ENCODE peak calls at places on chromosomes 5 and 9, in nine cellular contexts. One of them, this sample, is unnamed.
A peak's percentile ranks its signal among the peaks of the same experiment; 100 is the strongest.

GRCh38 chr5:6266671-6267197 is 111.6 kb downstream of the MED10 start:
- DNase-seq in brain microvascular endothelial cell: no peak
- DNase-seq in psoas muscle: no peak
- DNase-seq in upper lobe of right lung: no peak
- DNase-seq in colonic mucosa: no peak
- DNase-seq in HCT116: no peak
- DNase-seq in cardiac muscle cell: no peak
- DNase-seq in tibial artery: no peak
- DNase-seq in tibial nerve: no peak
- DNase-seq in this sample: no peak

GRCh38 chr9:133876836-133877235 is 115.3 kb downstream of the VAV2 start:
- DNase-seq in psoas muscle: no peak
- DNase-seq in upper lobe of right lung: no peak
- DNase-seq in tibial artery: no peak
- DNase-seq in brain microvascular endothelial cell: no peak
- DNase-seq in tibial nerve: no peak
- DNase-seq in HCT116: no peak
- DNase-seq in cardiac muscle cell: no peak
- DNase-seq in colonic mucosa: no peak
- DNase-seq in this sample: no peak

GRCh38 chr9:98808879-98809278 is 1.4 kb downstream of the GALNT12 start:
- DNase-seq in colonic mucosa: peak; percentile 37
- DNase-seq in brain microvascular endothelial cell: no peak
- DNase-seq in HCT116: no peak
- DNase-seq in upper lobe of right lung: no peak
- DNase-seq in tibial artery: no peak
- DNase-seq in psoas muscle: no peak
- DNase-seq in cardiac muscle cell: no peak
- DNase-seq in tibial nerve: no peak
- DNase-seq in this sample: no peak

GRCh38 chr9:132846109-132846917 is 31.8 kb downstream of the AK8 start:
- DNase-seq in cardiac muscle cell: no peak
- DNase-seq in brain microvascular endothelial cell: no peak
- DNase-seq in tibial nerve: no peak
- DNase-seq in HCT116: no peak
- DNase-seq in psoas muscle: peak; percentile 36
- DNase-seq in colonic mucosa: no peak
- DNase-seq in upper lobe of right lung: no peak
- DNase-seq in tibial artery: no peak
- DNase-seq in this sample: no peak

GRCh38 chr5:124628721-124629596 is 117.5 kb downstream of the ZNF608 start:
- DNase-seq in cardiac muscle cell: peak; percentile 63
- DNase-seq in tibial nerve: peak; percentile 29
- DNase-seq in colonic mucosa: no peak
- DNase-seq in brain microvascular endothelial cell: peak; percentile 97
- DNase-seq in HCT116: peak; percentile 89
- DNase-seq in psoas muscle: peak; percentile 65
- DNase-seq in upper lobe of right lung: no peak
- DNase-seq in tibial artery: peak; percentile 72
- DNase-seq in this sample: peak; percentile 86

GRCh38 chr5:96781031-96781733 is 26.6 kb downstream of the ERAP1 start:
- DNase-seq in upper lobe of right lung: no peak
- DNase-seq in HCT116: peak; percentile 38
- DNase-seq in colonic mucosa: no peak
- DNase-seq in tibial artery: no peak
- DNase-seq in tibial nerve: no peak
- DNase-seq in psoas muscle: no peak
- DNase-seq in cardiac muscle cell: no peak
- DNase-seq in brain microvascular endothelial cell: peak; percentile 18
- DNase-seq in this sample: peak; percentile 27

GRCh38 chr5:158569534-158569933 is 530.2 kb downstream of the EBF1 start:
- DNase-seq in tibial nerve: no peak
- DNase-seq in brain microvascular endothelial cell: no peak
- DNase-seq in colonic mucosa: no peak
- DNase-seq in psoas muscle: no peak
- DNase-seq in tibial artery: no peak
- DNase-seq in cardiac muscle cell: no peak
- DNase-seq in upper lobe of right lung: no peak
- DNase-seq in HCT116: no peak
- DNase-seq in this sample: no peak

GRCh38 chr5:39399135-39400036 is 25.4 kb downstream of the DAB2 start:
- DNase-seq in brain microvascular endothelial cell: peak; percentile 92
- DNase-seq in tibial artery: no peak
- DNase-seq in upper lobe of right lung: no peak
- DNase-seq in HCT116: peak; percentile 32
- DNase-seq in psoas muscle: no peak
- DNase-seq in colonic mucosa: no peak
- DNase-seq in cardiac muscle cell: no peak
- DNase-seq in tibial nerve: no peak
- DNase-seq in this sample: peak; percentile 96

GRCh38 chr9:38026021-38026809 is 42.8 kb downstream of the SHB start:
- DNase-seq in HCT116: no peak
- DNase-seq in tibial artery: peak; percentile 79
- DNase-seq in brain microvascular endothelial cell: peak; percentile 95
- DNase-seq in tibial nerve: no peak
- DNase-seq in cardiac muscle cell: no peak
- DNase-seq in upper lobe of right lung: no peak
- DNase-seq in psoas muscle: peak; percentile 58
- DNase-seq in colonic mucosa: no peak
- DNase-seq in this sample: peak; percentile 87

GRCh38 chr5:34695275-34696032 is 39.3 kb downstream of the RAI14 start:
- DNase-seq in upper lobe of right lung: no peak
- DNase-seq in tibial nerve: no peak
- DNase-seq in psoas muscle: no peak
- DNase-seq in tibial artery: no peak
- DNase-seq in HCT116: no peak
- DNase-seq in brain microvascular endothelial cell: no peak
- DNase-seq in colonic mucosa: no peak
- DNase-seq in cardiac muscle cell: no peak
- DNase-seq in this sample: no peak

GRCh38 chr9:111914749-111915424 is 18.3 kb downstream of the UGCG start:
- DNase-seq in tibial artery: no peak
- DNase-seq in brain microvascular endothelial cell: no peak
- DNase-seq in colonic mucosa: no peak
- DNase-seq in HCT116: no peak
- DNase-seq in tibial nerve: no peak
- DNase-seq in psoas muscle: no peak
- DNase-seq in cardiac muscle cell: peak; percentile 54
- DNase-seq in upper lobe of right lung: no peak
- DNase-seq in this sample: no peak

GRCh38 chr5:159083532-159083931 is 16.2 kb downstream of the EBF1 start:
- DNase-seq in brain microvascular endothelial cell: no peak
- DNase-seq in psoas muscle: no peak
- DNase-seq in upper lobe of right lung: no peak
- DNase-seq in tibial artery: no peak
- DNase-seq in colonic mucosa: no peak
- DNase-seq in HCT116: no peak
- DNase-seq in tibial nerve: no peak
- DNase-seq in cardiac muscle cell: no peak
- DNase-seq in this sample: no peak

GRCh38 chr5:170660531-170660930 is 123.0 kb upstream of the GABRP start:
- DNase-seq in HCT116: no peak
- DNase-seq in brain microvascular endothelial cell: no peak
- DNase-seq in tibial artery: no peak
- DNase-seq in psoas muscle: no peak
- DNase-seq in upper lobe of right lung: no peak
- DNase-seq in colonic mucosa: no peak
- DNase-seq in cardiac muscle cell: no peak
- DNase-seq in tibial nerve: no peak
- DNase-seq in this sample: no peak

GRCh38 chr9:86741311-86742215 is 205.7 kb downstream of the GAS1 start:
- DNase-seq in cardiac muscle cell: peak; percentile 82
- DNase-seq in psoas muscle: no peak
- DNase-seq in HCT116: peak; percentile 87
- DNase-seq in tibial nerve: no peak
- DNase-seq in colonic mucosa: no peak
- DNase-seq in upper lobe of right lung: no peak
- DNase-seq in brain microvascular endothelial cell: peak; percentile 64
- DNase-seq in tibial artery: no peak
- DNase-seq in this sample: no peak

GRCh38 chr5:151448038-151448985 is 909 bp downstream of the SLC36A1 start:
- DNase-seq in brain microvascular endothelial cell: no peak
- DNase-seq in colonic mucosa: peak; percentile 59
- DNase-seq in tibial nerve: no peak
- DNase-seq in psoas muscle: no peak
- DNase-seq in tibial artery: no peak
- DNase-seq in upper lobe of right lung: no peak
- DNase-seq in cardiac muscle cell: peak; percentile 47
- DNase-seq in HCT116: no peak
- DNase-seq in this sample: no peak

GRCh38 chr5:173304591-173304988 is 23.6 kb downstream of the STC2 start:
- DNase-seq in tibial artery: no peak
- DNase-seq in colonic mucosa: no peak
- DNase-seq in HCT116: no peak
- DNase-seq in tibial nerve: no peak
- DNase-seq in psoas muscle: no peak
- DNase-seq in cardiac muscle cell: no peak
- DNase-seq in brain microvascular endothelial cell: no peak
- DNase-seq in upper lobe of right lung: no peak
- DNase-seq in this sample: no peak

GRCh38 chr9:82011133-82011532 is 22.6 kb downstream of the SPATA31D1 start:
- DNase-seq in tibial artery: no peak
- DNase-seq in colonic mucosa: no peak
- DNase-seq in tibial nerve: no peak
- DNase-seq in cardiac muscle cell: no peak
- DNase-seq in HCT116: no peak
- DNase-seq in psoas muscle: no peak
- DNase-seq in upper lobe of right lung: no peak
- DNase-seq in brain microvascular endothelial cell: no peak
- DNase-seq in this sample: no peak

GRCh38 chr9:36728651-36729520 is 156.2 kb downstream of the MELK start:
- DNase-seq in cardiac muscle cell: peak; percentile 89
- DNase-seq in tibial nerve: peak; percentile 28
- DNase-seq in brain microvascular endothelial cell: peak; percentile 68
- DNase-seq in HCT116: peak; percentile 57
- DNase-seq in tibial artery: no peak
- DNase-seq in psoas muscle: no peak
- DNase-seq in colonic mucosa: peak; percentile 80
- DNase-seq in upper lobe of right lung: peak; percentile 80
- DNase-seq in this sample: peak; percentile 2
- TF ChIP-seq CTCF in cardiac muscle cell: peak; percentile 86
- TF ChIP-seq CTCF in tibial nerve: peak; percentile 50
- TF ChIP-seq CTCF in brain microvascular endothelial cell: peak; percentile 95
- TF ChIP-seq CTCF in HCT116: peak; percentile 93
- TF ChIP-seq CTCF in tibial artery: no peak
- TF ChIP-seq CTCF in psoas muscle: peak; percentile 10
- TF ChIP-seq CTCF in colonic mucosa: peak; percentile 75
- TF ChIP-seq CTCF in upper lobe of right lung: peak; percentile 54
- TF ChIP-seq CTCF in this sample: peak; percentile 74

DNA sequence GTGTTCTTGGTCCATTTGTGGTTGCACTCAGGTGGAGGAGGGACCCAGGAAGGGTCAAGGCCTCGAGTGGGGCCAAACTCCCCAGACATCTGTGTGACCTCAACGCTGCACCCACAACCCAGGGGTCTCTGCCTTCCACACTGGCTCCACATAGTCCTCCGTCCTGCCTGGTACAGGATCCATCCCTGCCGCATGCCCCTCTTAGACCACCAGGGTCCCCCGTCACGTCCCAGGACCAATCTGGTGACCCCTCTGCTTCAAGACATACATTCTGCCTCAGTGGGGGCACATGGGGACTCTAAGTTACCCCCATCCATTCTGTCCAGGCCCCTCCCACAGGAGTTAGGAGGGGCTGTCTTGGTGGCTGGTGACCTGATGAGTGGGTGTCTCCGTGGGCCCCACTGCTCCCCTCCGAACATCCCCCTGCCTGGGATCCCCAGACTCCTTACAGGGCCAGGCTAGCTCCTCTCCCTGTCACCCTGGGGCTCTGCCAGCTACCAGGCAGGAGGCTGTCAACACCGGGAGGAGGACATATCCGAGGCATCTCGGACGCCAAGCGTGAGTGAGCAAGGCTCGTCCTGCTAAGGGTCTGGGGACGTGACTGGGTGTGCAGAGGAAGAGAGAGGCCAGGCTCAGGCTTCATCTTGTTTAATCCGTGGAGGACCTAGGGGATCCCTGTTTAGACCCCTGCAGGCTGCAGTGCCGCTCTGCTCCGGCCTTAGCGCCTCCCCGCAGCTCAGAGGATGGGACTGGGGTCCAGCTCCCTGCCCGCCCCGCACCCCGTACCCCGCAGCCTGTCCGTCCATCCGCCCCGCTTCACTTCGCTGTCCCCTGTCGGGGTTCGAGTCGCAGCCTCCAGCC is 32.3 kb downstream of the TSPAN17 start:
- DNase-seq in tibial nerve: no peak
- DNase-seq in upper lobe of right lung: no peak
- DNase-seq in colonic mucosa: no peak
- DNase-seq in brain microvascular endothelial cell: no peak
- DNase-seq in tibial artery: no peak
- DNase-seq in HCT116: no peak
- DNase-seq in cardiac muscle cell: no peak
- DNase-seq in psoas muscle: no peak
- DNase-seq in this sample: no peak
- H3K27me3 ChIP-seq in tibial nerve: peaks cover 49% of the 10 kb centered on the region
- H3K27me3 ChIP-seq in upper lobe of right lung: peaks cover 37% of the 10 kb centered on the region
- H3K27me3 ChIP-seq in colonic mucosa: peaks cover 11% of the 10 kb centered on the region
- H3K27me3 ChIP-seq in brain microvascular endothelial cell: peaks cover 37% of the 10 kb centered on the region
- H3K27me3 ChIP-seq in tibial artery: no peaks in the 10 kb centered on the region
- H3K27me3 ChIP-seq in HCT116: peaks cover 8% of the 10 kb centered on the region
- H3K27me3 ChIP-seq in cardiac muscle cell: peaks cover 9% of the 10 kb centered on the region
- H3K27me3 ChIP-seq in psoas muscle: no peaks in the 10 kb centered on the region
- H3K27me3 ChIP-seq in this sample: peaks cover 25% of the 10 kb centered on the region

DNA sequence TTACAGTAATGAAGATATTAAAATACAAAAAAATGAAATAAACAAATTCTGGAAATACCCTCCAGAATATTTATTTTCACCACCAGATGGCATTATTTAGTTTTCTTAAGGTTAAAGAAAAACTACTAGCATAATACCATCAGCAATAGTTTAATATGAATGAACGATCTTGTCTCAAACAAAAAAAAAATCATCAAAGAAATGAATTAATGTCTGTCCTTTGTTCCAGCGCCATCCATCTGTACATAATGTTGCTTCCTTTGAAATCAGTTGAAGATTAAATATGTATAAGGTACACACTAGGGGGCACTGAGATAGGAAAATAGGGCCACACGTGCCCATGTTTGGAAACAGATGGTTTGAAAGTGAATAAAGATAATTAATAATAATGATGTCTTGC is 84.9 kb upstream of the SLCO6A1 start:
- DNase-seq in cardiac muscle cell: peak; percentile 20
- DNase-seq in upper lobe of right lung: no peak
- DNase-seq in tibial nerve: no peak
- DNase-seq in brain microvascular endothelial cell: no peak
- DNase-seq in HCT116: peak; percentile 16
- DNase-seq in colonic mucosa: no peak
- DNase-seq in tibial artery: no peak
- DNase-seq in psoas muscle: no peak
- DNase-seq in this sample: no peak
- TF ChIP-seq CTCF in cardiac muscle cell: peak; percentile 24
- TF ChIP-seq CTCF in upper lobe of right lung: peak; percentile 45
- TF ChIP-seq CTCF in tibial nerve: peak; percentile 18
- TF ChIP-seq CTCF in brain microvascular endothelial cell: peak; percentile 28
- TF ChIP-seq CTCF in HCT116: peak; percentile 73
- TF ChIP-seq CTCF in colonic mucosa: no peak
- TF ChIP-seq CTCF in tibial artery: peak; percentile 47
- TF ChIP-seq CTCF in psoas muscle: peak; percentile 46
- TF ChIP-seq CTCF in this sample: peak; percentile 20

GRCh38 chr5:77213601-77214000 is 3.1 kb downstream of the PDE8B start:
- DNase-seq in cardiac muscle cell: no peak
- DNase-seq in tibial artery: no peak
- DNase-seq in HCT116: no peak
- DNase-seq in psoas muscle: no peak
- DNase-seq in brain microvascular endothelial cell: no peak
- DNase-seq in upper lobe of right lung: no peak
- DNase-seq in colonic mucosa: no peak
- DNase-seq in tibial nerve: no peak
- DNase-seq in this sample: no peak
- H3K27me3 ChIP-seq in cardiac muscle cell: peaks cover 64% of the 10 kb centered on the region
- H3K27me3 ChIP-seq in tibial artery: no peaks in the 10 kb centered on the region
- H3K27me3 ChIP-seq in HCT116: no peaks in the 10 kb centered on the region
- H3K27me3 ChIP-seq in psoas muscle: peaks cover 6% of the 10 kb centered on the region
- H3K27me3 ChIP-seq in brain microvascular endothelial cell: peaks cover 10% of the 10 kb centered on the region
- H3K27me3 ChIP-seq in upper lobe of right lung: peaks cover 39% of the 10 kb centered on the region
- H3K27me3 ChIP-seq in colonic mucosa: peaks cover 24% of the 10 kb centered on the region
- H3K27me3 ChIP-seq in tibial nerve: peaks cover 48% of the 10 kb centered on the region
- H3K27me3 ChIP-seq in this sample: peaks cover 19% of the 10 kb centered on the region